ENCODE peak calls at places on chromosomes 4 and X, in six cellular contexts. N is stimulated activated CD8-positive, alpha-beta memory T cell treated with anti-CD3 and anti-CD28 coated beads, Interleukin-4, amount 100 ng/mL, for 4 hours; U is ovary; M is caudate nucleus; E is BJ; Q is T-helper 17 cell. O is an unnamed sample.

GRCh38 chr4:20252656-20253271 is 1.1 kb downstream of the SLIT2 start:
- DNase-seq in N (no peak), U (peak), M (no peak), E (no peak), Q (no peak), O (no peak)

GRCh38 chr4:26191353-26191752 is 129.5 kb upstream of the RBPJ start:
- DNase-seq in N (no peak), U (no peak), M (no peak), E (no peak), Q (no peak), O (no peak)

GRCh38 chr4:150217804-150218203 is 139.6 kb downstream of the DCLK2 start:
- DNase-seq in N (no peak), U (no peak), M (no peak), E (no peak), Q (no peak), O (no peak)

GRCh38 chr4:165378763-165379631 is at the start of gene CPE:
- DNase-seq in N (no peak), U (peak), M (peak), E (no peak), Q (peak), O (no peak)

GRCh38 chr4:40264995-40265909 is 68.4 kb downstream of the RHOH start:
- DNase-seq in N (peak), U (peak), M (no peak), E (no peak), Q (no peak), O (no peak)

GRCh38 chrX:75547783-75548182 is 24.9 kb upstream of the ZDHHC15 start:
- DNase-seq in N (no peak), U (peak), M (no peak), E (no peak), Q (no peak), O (no peak)

GRCh38 chr4:8319731-8320385 is 50.3 kb downstream of the HTRA3 start:
- DNase-seq in N (no peak), U (peak), M (no peak), E (no peak), Q (no peak), O (peak)

GRCh38 chr4:47209833-47210232 is 178.5 kb downstream of the GABRB1 start:
- DNase-seq in N (no peak), U (no peak), M (no peak), E (peak), Q (no peak), O (no peak)

GRCh38 chrX:79336869-79337815 is 30.0 kb downstream of the ITM2A start:
- DNase-seq in N (no peak), U (no peak), M (no peak), E (no peak), Q (no peak), O (no peak)

GRCh38 chr4:25865586-25865985 is 2.8 kb upstream of the SEL1L3 start:
- DNase-seq in N (no peak), U (no peak), M (no peak), E (no peak), Q (no peak), O (no peak)

GRCh38 chrX:130625381-130625780 is 223.6 kb downstream of the RBMX2 start:
- DNase-seq in N (no peak), U (no peak), M (no peak), E (no peak), Q (no peak), O (no peak)

GRCh38 chr4:11475871-11476270 is 47.2 kb upstream of the HS3ST1 start:
- DNase-seq in N (no peak), U (no peak), M (no peak), E (no peak), Q (no peak), O (no peak)

GRCh38 chr4:13944095-13944501 is 316.6 kb upstream of the BOD1L1 start:
- DNase-seq in N (no peak), U (no peak), M (no peak), E (no peak), Q (no peak), O (no peak)

O was measured in GM04504.